ENCODE peak calls at places on chromosomes 13 and 19, in five cellular contexts. H is fibroblast of the aortic adventitia; X is nephron progenitor cell; T is CD4-positive, alpha-beta T cell; Y is neural crest cell. U is an unnamed sample.

GRCh38 chr19:45440873-45441654 is 17.3 kb upstream of the ERCC1 start:
- DNase-seq in X (no peak), Y (no peak), H (no peak), T (no peak), U (no peak)

GRCh38 chr13:109586509-109587346 is 199.7 kb downstream of the IRS2 start:
- DNase-seq in H (no peak), Y (no peak), X (no peak), T (no peak), U (no peak)

GRCh38 chr13:73967397-73968165 is 166.6 kb downstream of the KLF12 start:
- DNase-seq in H (no peak), T (no peak), Y (no peak), X (no peak), U (peak; percentile 76)

GRCh38 chr19:10419646-10420443 is 493 bp upstream of the PDE4A start:
- DNase-seq in H (peak; percentile 45), X (peak; percentile 60), T (peak; percentile 44), Y (no peak), U (peak; percentile 83)

GRCh38 chr13:48220592-48221300 is 12.3 kb upstream of the ITM2B start:
- DNase-seq in H (no peak), Y (no peak), X (no peak), T (no peak), U (no peak)

GRCh38 chr13:30718661-30719520 is 16.5 kb upstream of the ALOX5AP start:
- DNase-seq in H (peak; percentile 93), T (no peak), Y (no peak), X (no peak), U (no peak)

GRCh38 chr13:104085611-104086010 is 1019.4 kb upstream of the SLC10A2 start:
- DNase-seq in X (no peak), T (no peak), H (no peak), Y (no peak), U (no peak)

GRCh38 chr19:27793128-27793643 is 1419.8 kb downstream of the UQCRFS1 start:
- DNase-seq in H (peak; percentile 58), Y (no peak), T (peak; percentile 58), X (peak; percentile 45), U (no peak)

GRCh38 chr13:102852556-102852955 is 6.7 kb downstream of the ERCC5 start:
- DNase-seq in X (no peak), Y (no peak), T (no peak), H (peak; percentile 79), U (no peak)

GRCh38 chr13:112905990-112906641 is 62.9 kb upstream of the MCF2L start:
- DNase-seq in X (no peak), Y (no peak), H (no peak), T (no peak), U (no peak)

GRCh38 chr19:30227071-30227621 is 145.0 kb upstream of the ZNF536 start:
- DNase-seq in Y (peak; percentile 44), X (no peak), H (no peak), T (no peak), U (no peak)

GRCh38 chr19:45952691-45953505 is 20.8 kb downstream of the NOVA2 start:
- DNase-seq in H (peak; percentile 75), Y (peak; percentile 66), T (peak; percentile 32), X (peak; percentile 92), U (peak; percentile 75)

GRCh38 chr13:101530293-101530692 is 77.8 kb downstream of the ITGBL1 start:
- DNase-seq in H (peak; percentile 65), X (no peak), T (no peak), Y (no peak), U (no peak)

GRCh38 chr19:29211562-29212416 is 1.2 kb downstream of the UQCRFS1 start:
- DNase-seq in T (no peak), H (peak; percentile 25), X (no peak), Y (no peak), U (no peak)

GRCh38 chr13:110444226-110444653 is 117.3 kb downstream of the RAB20 start:
- DNase-seq in X (no peak), T (no peak), Y (no peak), H (peak; percentile 61), U (peak; percentile 55)

GRCh38 chr13:67880916-67881315 is 650.8 kb upstream of the PCDH9 start:
- DNase-seq in X (no peak), H (no peak), T (no peak), Y (no peak), U (no peak)

GRCh38 chr19:21835429-21835809 is 563 bp downstream of the ZNF43 start:
- DNase-seq in Y (no peak), H (no peak), T (no peak), X (no peak), U (no peak)

GRCh38 chr19:6047741-6048231 is 62.5 kb downstream of the RFX2 start:
- DNase-seq in Y (peak; percentile 42), H (peak; percentile 69), X (peak; percentile 49), T (no peak), U (no peak)

GRCh38 chr13:21139374-21139773 is 37.0 kb downstream of the SKA3 start:
- DNase-seq in T (no peak), X (no peak), H (no peak), Y (no peak), U (no peak)

GRCh38 chr19:804419-805160 is 7.3 kb downstream of the PTBP1 start:
- DNase-seq in T (no peak), H (no peak), Y (no peak), X (no peak), U (no peak)

GRCh38 chr13:44436589-44437337 is 63.1 kb downstream of the SERP2 start:
- DNase-seq in X (peak; percentile 95), T (peak; percentile 11), H (peak; percentile 92), Y (peak; percentile 90), U (peak; percentile 16)

GRCh38 chr19:38529610-38530009 is 88.1 kb downstream of the MAP4K1 start:
- DNase-seq in H (no peak), T (no peak), X (no peak), Y (no peak), U (no peak)

GRCh38 chr13:80558074-80558473 is 217.1 kb upstream of the SPRY2 start:
- DNase-seq in H (no peak), X (no peak), Y (no peak), T (no peak), U (no peak)

GRCh38 chr19:57465680-57466381 is 8.9 kb upstream of the VN1R1 start:
- DNase-seq in T (no peak), H (peak; percentile 30), Y (no peak), X (no peak), U (peak; percentile 12)

DNA sequence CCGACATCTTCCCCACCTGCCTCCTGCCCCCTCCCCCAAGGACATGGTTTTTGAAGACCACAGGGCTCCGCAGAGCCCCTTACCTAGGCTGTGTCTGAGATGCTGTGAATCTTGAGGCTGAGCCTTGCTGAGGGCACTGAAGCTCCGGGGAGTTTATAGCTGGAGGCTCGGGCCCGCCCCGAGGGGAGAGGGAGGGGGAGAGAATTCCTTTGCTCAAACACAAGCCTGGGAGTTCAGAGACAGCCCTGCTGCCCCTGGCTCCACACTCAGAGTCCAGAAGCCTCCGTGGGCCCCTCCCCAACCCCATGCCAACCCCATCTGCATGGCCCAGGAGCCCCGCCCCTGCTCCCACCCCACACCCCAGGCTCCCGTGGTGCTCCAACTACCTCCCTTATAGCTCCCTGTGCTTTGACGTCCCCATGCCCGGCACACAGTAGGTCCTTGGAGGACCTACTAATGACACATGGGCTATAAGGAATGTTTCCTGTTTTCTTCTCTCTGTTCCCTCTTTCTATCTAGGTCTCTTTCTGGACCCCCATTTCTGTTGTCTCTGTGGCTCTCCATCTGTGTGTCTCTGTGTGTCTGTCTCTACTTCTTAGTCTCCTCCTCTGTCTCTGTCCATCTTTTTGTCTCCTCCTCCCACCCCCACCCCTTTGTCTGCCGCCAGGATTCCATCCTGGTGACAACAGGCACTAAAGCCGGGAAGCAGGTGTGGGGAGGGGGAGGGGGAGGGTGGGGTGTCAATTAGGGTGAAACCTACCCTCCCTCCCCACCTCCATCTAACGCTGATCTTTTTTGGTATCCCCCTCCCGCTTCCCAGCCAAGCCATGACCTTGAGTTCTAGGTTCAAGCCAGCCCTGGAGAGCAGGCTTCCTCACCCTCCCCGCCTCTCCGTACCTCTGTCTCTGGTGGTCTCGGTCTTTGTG is at the start of gene TNNT1:
- DNase-seq in X (peak; percentile 56), T (no peak), H (no peak), Y (no peak), U (no peak)
- TF ChIP-seq CTCF in X (no peak), T (no peak), H (no peak), Y (no peak), U (no peak)

DNA sequence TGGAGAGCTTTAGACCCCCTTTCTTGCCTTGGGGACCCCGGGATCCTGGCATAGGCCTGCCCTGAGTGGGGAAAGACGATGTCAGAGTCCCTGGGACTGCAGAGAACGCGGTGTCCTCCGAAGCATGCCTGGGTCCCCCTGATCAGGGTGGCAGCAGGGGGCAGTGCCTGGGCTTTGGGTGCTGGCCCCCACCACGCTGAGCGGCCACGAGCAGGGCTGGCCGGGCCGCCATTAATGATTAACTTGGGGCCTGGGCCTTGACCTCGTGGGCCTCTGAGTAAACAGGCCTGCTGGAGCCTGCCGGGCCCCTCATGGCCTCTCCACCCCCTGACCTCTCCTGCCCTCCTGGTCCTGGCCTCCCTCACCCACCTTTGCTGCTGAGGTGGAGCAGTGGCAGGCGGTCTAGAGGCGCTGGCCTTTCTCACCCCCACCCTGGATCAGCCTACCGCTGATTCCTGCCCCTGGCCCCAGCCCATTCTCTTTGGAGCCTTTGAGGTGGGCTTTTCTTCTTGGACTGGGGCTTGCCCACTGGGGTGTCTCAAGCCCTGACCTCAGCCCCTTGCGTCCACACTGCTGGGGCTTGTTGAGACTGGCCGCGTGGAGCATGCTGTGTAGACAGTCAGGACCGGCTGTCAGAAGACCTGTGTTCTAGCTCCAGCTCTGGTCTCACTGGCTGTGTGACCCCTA is 26.3 kb downstream of the CEBPA start:
- DNase-seq in T (no peak), Y (no peak), X (no peak), H (no peak), U (no peak)
- TF ChIP-seq CTCF in T (no peak), Y (no peak), X (no peak), H (no peak), U (no peak)

GRCh38 chr13:26075498-26075897 is 23.7 kb upstream of the SHISA2 start:
- DNase-seq in T (no peak), X (no peak), H (no peak), Y (no peak), U (no peak)

DNA sequence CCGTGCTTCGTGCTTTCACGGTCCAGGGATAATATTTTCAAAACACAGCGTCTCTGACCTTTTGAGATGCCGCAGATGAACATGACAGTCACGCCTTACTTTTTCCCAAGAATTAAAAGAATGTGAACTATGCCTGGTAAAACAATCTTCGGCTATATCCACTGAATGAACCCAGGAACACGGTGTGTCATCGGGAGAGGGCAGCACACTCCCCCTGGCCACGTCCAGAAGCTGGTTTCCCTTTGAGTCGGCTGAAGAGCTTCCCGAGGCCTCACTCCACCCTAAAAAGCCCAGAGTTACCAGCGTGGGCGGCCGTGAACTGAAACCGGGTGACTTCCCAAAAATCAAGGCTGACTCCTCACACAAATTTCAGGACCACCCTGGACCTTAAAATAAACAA is 22.9 kb upstream of the SHISA2 start:
- DNase-seq in H (peak; percentile 8), X (no peak), T (no peak), Y (no peak), U (no peak)
- TF ChIP-seq CTCF in H (no peak), X (no peak), T (no peak), Y (no peak), U (no peak)

DNA sequence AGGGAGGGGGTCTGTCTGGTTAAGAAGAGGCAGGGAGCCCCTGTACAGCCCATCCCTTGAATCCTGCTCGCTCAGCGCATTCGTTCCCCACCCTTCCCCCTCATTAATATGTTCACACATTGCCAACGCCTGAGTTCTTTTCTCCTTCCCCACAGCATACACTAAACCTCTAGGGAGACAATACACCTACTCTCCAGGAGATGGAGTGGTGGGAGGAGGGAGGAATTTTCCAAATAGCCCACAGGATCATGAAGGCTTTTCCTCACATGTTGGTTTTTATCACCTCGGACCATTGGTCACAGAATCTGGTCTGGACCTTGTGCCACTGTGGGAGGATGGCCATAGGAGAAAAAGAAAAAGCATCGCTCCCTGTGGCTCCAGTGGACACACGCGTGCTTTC is 294.9 kb downstream of the SHISA2 start:
- DNase-seq in X (no peak), Y (no peak), H (no peak), T (no peak), U (no peak)
- TF ChIP-seq CTCF in X (no peak), Y (peak; percentile 22), H (no peak), T (no peak), U (no peak)

U was measured in GM06990.